ENCODE peak calls at places on chromosomes 13 and 19, in eight cellular contexts. U, C, W, K, A, V, T and J are unnamed samples.

GRCh38 chr13:26320766-26321165 is 66.8 kb downstream of the CDK8 start:
- DNase-seq in U (no peak), C (no peak), W (no peak), V (no peak), T (no peak), A (no peak), K (no peak), J (no peak)

GRCh38 chr19:46571495-46571894 is 29.6 kb upstream of the CALM3 start:
- DNase-seq in A (peak), T (peak), C (no peak), V (no peak), U (no peak), K (no peak), W (no peak), J (peak)

GRCh38 chr13:105070452-105070851 is 1465.0 kb downstream of the EFNB2 start:
- DNase-seq in C (no peak), T (no peak), V (no peak), K (no peak), A (no peak), W (no peak), U (no peak), J (no peak)

GRCh38 chr19:18651738-18652137 is 14.9 kb downstream of the KLHL26 start:
- DNase-seq in T (no peak), K (no peak), V (no peak), A (no peak), W (no peak), U (no peak), C (no peak), J (no peak)

GRCh38 chr19:1822210-1822609 is 10.1 kb upstream of the ATP8B3 start:
- DNase-seq in U (no peak), T (no peak), A (no peak), K (no peak), W (no peak), C (no peak), V (no peak), J (no peak)

GRCh38 chr13:73401769-73402168 is 343.0 kb downstream of the KLF5 start:
- DNase-seq in C (no peak), T (no peak), A (no peak), W (no peak), V (no peak), K (no peak), U (no peak), J (no peak)

GRCh38 chr19:34316741-34317241 is 48.2 kb upstream of the GPI start:
- DNase-seq in K (no peak), T (peak), W (no peak), V (no peak), A (peak), U (no peak), C (no peak), J (no peak)

GRCh38 chr19:15911599-15912237 is 13.8 kb upstream of the CYP4F2 start:
- DNase-seq in C (no peak), T (no peak), V (peak), K (no peak), U (no peak), A (no peak), W (no peak), J (no peak)

GRCh38 chr13:66216723-66217122 is 1013.4 kb downstream of the PCDH9 start:
- DNase-seq in W (no peak), A (no peak), V (no peak), C (no peak), T (no peak), K (no peak), U (no peak), J (no peak)

GRCh38 chr19:1758231-1758577 is 4.9 kb downstream of the ONECUT3 start:
- DNase-seq in A (no peak), K (no peak), T (no peak), W (no peak), U (no peak), C (no peak), V (no peak), J (no peak)

GRCh38 chr13:107866666-107867623 is 348.4 kb downstream of the LIG4 start:
- DNase-seq in U (peak), A (peak), C (no peak), W (no peak), K (no peak), T (no peak), V (no peak), J (peak)

GRCh38 chr13:71799320-71799719 is 67.7 kb downstream of the DACH1 start:
- DNase-seq in U (no peak), V (no peak), W (no peak), C (no peak), T (no peak), K (no peak), A (no peak), J (no peak)

GRCh38 chr19:35153701-35154534 is 617 bp upstream of the FXYD5 start:
- DNase-seq in W (no peak), K (no peak), A (peak), C (peak), T (peak), U (peak), V (peak), J (peak)

GRCh38 chr13:41054212-41054877 is 7.0 kb upstream of the WBP4 start:
- DNase-seq in C (no peak), K (no peak), W (no peak), A (peak), U (peak), T (peak), V (no peak), J (peak)

GRCh38 chr19:18450934-18451836 is 13.3 kb upstream of the ISYNA1 start:
- DNase-seq in T (no peak), C (peak), W (no peak), K (no peak), V (peak), U (peak), A (peak), J (peak)

GRCh38 chr19:19039901-19040300 is 6.5 kb downstream of the ARMC6 start:
- DNase-seq in U (no peak), C (no peak), W (no peak), T (no peak), K (no peak), V (no peak), A (no peak), J (no peak)

GRCh38 chr19:4624733-4625362 is 14.5 kb upstream of the TNFAIP8L1 start:
- DNase-seq in A (peak), V (no peak), U (peak), C (no peak), T (peak), W (no peak), K (no peak), J (no peak)

GRCh38 chr19:56377105-56377924 is 16.0 kb downstream of the ZNF582 start:
- DNase-seq in T (no peak), W (no peak), K (no peak), C (no peak), A (no peak), V (no peak), U (no peak), J (no peak)

GRCh38 chr13:31053098-31053497 is 108.6 kb downstream of the HSPH1 start:
- DNase-seq in V (peak), W (no peak), K (no peak), U (peak), T (no peak), A (no peak), C (peak), J (no peak)

GRCh38 chr19:7562646-7563393 is 27.3 kb downstream of the PNPLA6 start:
- DNase-seq in K (no peak), U (no peak), A (peak), T (no peak), C (no peak), V (no peak), W (no peak), J (no peak)

GRCh38 chr13:108787709-108788394 is 158.4 kb downstream of the MYO16 start:
- DNase-seq in C (no peak), V (no peak), U (no peak), W (no peak), T (no peak), K (no peak), A (no peak), J (no peak)

GRCh38 chr13:95191821-95192220 is 109.4 kb downstream of the ABCC4 start:
- DNase-seq in V (peak), W (no peak), U (peak), K (no peak), A (peak), C (peak), T (peak), J (peak)

GRCh38 chr19:58346961-58347929 is 6.0 kb downstream of the A1BG start:
- DNase-seq in V (peak), C (peak), W (no peak), K (no peak), U (peak), T (peak), A (peak), J (peak)

GRCh38 chr19:38210458-38210987 is 13.5 kb downstream of the DPF1 start:
- DNase-seq in C (peak), T (no peak), V (no peak), U (no peak), K (no peak), A (peak), W (no peak), J (peak)

GRCh38 chr19:1008268-1009042 is 8.2 kb downstream of the GRIN3B start:
- DNase-seq in T (no peak), C (no peak), K (no peak), V (no peak), U (no peak), W (no peak), A (no peak), J (no peak)

GRCh38 chr19:45195764-45196163 is 17.2 kb downstream of the BLOC1S3 start:
- DNase-seq in V (no peak), T (no peak), K (no peak), C (no peak), W (no peak), U (peak), A (peak), J (no peak)

GRCh38 chr13:106156468-106156867 is 379.0 kb downstream of the EFNB2 start:
- DNase-seq in C (no peak), K (no peak), T (no peak), A (peak), W (no peak), U (peak), V (no peak), J (no peak)

GRCh38 chr13:53143757-53144320 is 115.2 kb downstream of the OLFM4 start:
- DNase-seq in W (no peak), U (no peak), T (no peak), A (no peak), C (no peak), K (no peak), V (no peak), J (no peak)

GRCh38 chr19:46546194-46546896 is 50.7 kb upstream of the PNMA8B start:
- DNase-seq in C (no peak), A (peak), U (peak), V (no peak), W (no peak), K (no peak), T (peak), J (peak)

GRCh38 chr13:75492389-75492788 is 10.4 kb upstream of the TBC1D4 start:
- DNase-seq in U (peak), C (no peak), K (no peak), V (no peak), A (peak), W (no peak), T (no peak), J (no peak)

GRCh38 chr19:5974721-5975387 is 3.1 kb downstream of the RANBP3 start:
- DNase-seq in C (no peak), V (no peak), U (no peak), T (no peak), W (no peak), A (peak), K (no peak), J (no peak)

GRCh38 chr19:38429055-38429810 is 3.2 kb upstream of the RASGRP4 start:
- DNase-seq in C (no peak), W (no peak), V (no peak), U (no peak), A (peak), T (no peak), K (no peak), J (no peak)

GRCh38 chr13:38821753-38822551 is 135.1 kb downstream of the FREM2 start:
- DNase-seq in U (no peak), A (no peak), V (no peak), T (no peak), C (no peak), K (no peak), W (no peak), J (no peak)

GRCh38 chr13:94312511-94313191 is 166.8 kb downstream of the DCT start:
- DNase-seq in T (no peak), U (no peak), C (no peak), A (no peak), V (no peak), K (no peak), W (no peak), J (no peak)

GRCh38 chr19:41308450-41309224 is 1.3 kb upstream of the CCDC97 start:
- DNase-seq in U (peak), W (peak), A (peak), V (peak), K (peak), T (peak), C (peak), J (peak)

GRCh38 chr13:80386001-80386400 is 45.1 kb upstream of the SPRY2 start:
- DNase-seq in K (no peak), C (no peak), V (no peak), U (no peak), W (no peak), T (no peak), A (no peak), J (no peak)

GRCh38 chr13:72960541-72960940 is 98.3 kb upstream of the KLF5 start:
- DNase-seq in A (no peak), T (no peak), U (no peak), K (no peak), C (no peak), W (no peak), V (no peak), J (no peak)

GRCh38 chr13:39536906-39537305 is 66.1 kb downstream of the LHFPL6 start:
- DNase-seq in K (no peak), U (no peak), V (no peak), W (no peak), A (no peak), T (no peak), C (no peak), J (no peak)

DNA sequence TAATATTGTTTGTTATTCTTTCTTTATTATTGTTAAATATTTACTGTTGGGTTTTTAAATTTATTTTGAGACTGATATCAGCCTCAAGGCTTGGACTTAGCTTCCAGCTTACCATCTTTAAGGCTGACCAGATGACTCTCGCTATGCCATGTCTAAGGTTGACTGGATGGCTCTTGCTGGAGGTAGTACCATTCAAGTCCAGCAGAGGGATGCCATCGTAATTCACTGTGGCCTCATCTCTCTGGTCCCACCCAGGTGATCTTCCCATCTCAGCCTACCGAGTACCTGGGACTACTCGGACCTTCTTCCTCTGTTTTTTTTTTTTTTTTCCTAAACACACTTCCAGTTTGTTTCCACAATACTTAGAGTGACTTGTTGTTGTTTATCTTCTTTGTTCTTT is 41.7 kb upstream of the ZNF91 start:
- DNase-seq in T (peak), U (no peak), V (no peak), C (no peak), W (no peak), A (no peak), K (no peak), J (no peak)
- TF ChIP-seq CTCF in T (no peak), U (peak), V (no peak), C (peak), W (no peak), A (peak), K (no peak), J (no peak)

GRCh38 chr13:32168136-32168535 is 136.6 kb downstream of the FRY start:
- DNase-seq in C (no peak), K (no peak), A (no peak), W (no peak), V (no peak), U (no peak), T (no peak), J (no peak)
- TF ChIP-seq CTCF in C (no peak), K (no peak), A (no peak), W (no peak), V (no peak), U (no peak), T (no peak), J (no peak)

GRCh38 chr19:55165952-55166529 is 372 bp downstream of the DNAAF3 start:
- DNase-seq in U (peak), T (peak), V (peak), K (no peak), C (peak), A (peak), W (no peak), J (peak)
- TF ChIP-seq CTCF in U (peak), T (peak), V (no peak), K (no peak), C (peak), A (peak), W (no peak), J (peak)

GRCh38 chr19:29687244-29687896 is 22.1 kb downstream of the PLEKHF1 start:
- DNase-seq in A (peak), W (no peak), T (no peak), V (no peak), U (peak), K (no peak), C (peak), J (no peak)

GRCh38 chr19:29694669-29695627 is 20.1 kb downstream of the C19orf12 start:
- DNase-seq in C (peak), W (no peak), T (peak), V (peak), A (peak), U (peak), K (no peak), J (peak)

GRCh38 chr19:29687897-29688728 is 22.9 kb downstream of the PLEKHF1 start:
- DNase-seq in V (no peak), C (no peak), T (no peak), U (peak), K (no peak), A (peak), W (no peak), J (no peak)

GRCh38 chr19:29694166-29694565 is 20.9 kb downstream of the C19orf12 start:
- DNase-seq in U (no peak), T (no peak), K (no peak), W (no peak), V (no peak), A (no peak), C (no peak), J (no peak)

DNA sequence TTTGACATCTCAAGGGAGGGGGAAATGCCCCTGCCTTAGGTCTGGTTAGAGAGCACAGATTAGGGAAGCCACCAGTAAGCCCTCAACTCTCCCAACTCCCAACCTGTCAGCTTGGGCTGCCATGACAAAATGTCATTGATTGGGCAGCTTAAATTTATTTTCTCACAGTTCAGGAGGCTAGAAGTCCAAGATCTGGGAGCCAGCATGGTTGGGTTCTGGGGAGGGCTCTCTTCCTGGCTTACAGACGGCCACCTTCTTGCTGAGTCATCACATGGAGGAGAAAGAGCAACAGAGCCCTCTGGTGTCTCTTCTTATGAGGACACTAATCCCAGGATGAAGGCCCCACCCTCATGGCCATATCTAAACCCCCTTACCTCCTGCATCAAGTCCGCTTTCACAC is 24.2 kb downstream of the C19orf12 start:
- DNase-seq in T (peak), K (no peak), V (peak), C (no peak), U (peak), W (no peak), A (peak), J (no peak)
- TF ChIP-seq CTCF in T (peak), K (no peak), V (peak), C (peak), U (peak), W (peak), A (peak), J (no peak)

GRCh38 chr19:55212447-55212846 is 3.1 kb upstream of the PTPRH start:
- DNase-seq in C (no peak), W (no peak), K (no peak), A (no peak), T (peak), U (no peak), V (peak), J (no peak)
- TF ChIP-seq CTCF in C (no peak), W (no peak), K (no peak), A (no peak), T (peak), U (no peak), V (no peak), J (peak)